ENCODE peak calls at places on chromosomes 1 and 21, in six cellular contexts. D, P, F, H, R and Q are unnamed samples.

GRCh38 chr1:197972406-197972805 is 55.2 kb downstream of the LHX9 start:
- DNase-seq in D (no peak), P (no peak), F (no peak), H (no peak), R (no peak), Q (no peak)

GRCh38 chr1:76939107-76939816 is 72.0 kb downstream of the ST6GALNAC5 start:
- DNase-seq in D (no peak), P (no peak), F (no peak), H (peak; percentile 90), R (no peak), Q (no peak)

GRCh38 chr1:153776352-153776751 is 1.1 kb downstream of the SLC27A3 start:
- DNase-seq in D (no peak), P (no peak), F (no peak), H (no peak), R (no peak), Q (no peak)

GRCh38 chr21:34820051-34820450 is 151.3 kb downstream of the CLIC6 start:
- DNase-seq in D (no peak), P (no peak), F (no peak), H (no peak), R (no peak), Q (no peak)

GRCh38 chr1:203649551-203650011 is 22.9 kb downstream of the ATP2B4 start:
- DNase-seq in D (no peak), P (peak; percentile 78), F (peak; percentile 19), H (peak; percentile 62), R (no peak), Q (no peak)

GRCh38 chr1:242185728-242186127 is 186.8 kb upstream of the MAP1LC3C start:
- DNase-seq in D (no peak), P (no peak), F (no peak), H (no peak), R (peak; percentile 96), Q (no peak)

GRCh38 chr1:5756434-5757176 is 235.6 kb downstream of the NPHP4 start:
- DNase-seq in D (no peak), P (no peak), F (no peak), H (no peak), R (no peak), Q (no peak)

GRCh38 chr1:229848762-229849677 is 218.0 kb upstream of the GALNT2 start:
- DNase-seq in D (no peak), P (peak; percentile 9), F (no peak), H (peak; percentile 35), R (peak; percentile 44), Q (no peak)

GRCh38 chr21:45823100-45823681 is 158.4 kb upstream of the COL6A1 start:
- DNase-seq in D (no peak), P (no peak), F (no peak), H (no peak), R (no peak), Q (no peak)